ENCODE peak calls at places on chromosomes 3 and 15, in seven cellular contexts. F, R, G, Z, W, E and U are unnamed samples.

GRCh38 chr3:119570229-119570628 is 9.1 kb upstream of the ADPRH start:
- DNase-seq in W (no peak), Z (no peak), R (no peak), E (no peak), G (no peak), F (no peak), U (no peak)

GRCh38 chr15:57216288-57216687 is 160.0 kb upstream of the CGNL1 start:
- DNase-seq in E (no peak), Z (no peak), F (peak), R (no peak), G (peak), W (no peak), U (no peak)

GRCh38 chr15:82128401-82129143 is 82.8 kb upstream of the MEX3B start:
- DNase-seq in E (no peak), Z (no peak), R (no peak), W (no peak), G (no peak), F (no peak), U (no peak)

GRCh38 chr15:60591491-60592385 is 112.8 kb upstream of the ICE2 start:
- DNase-seq in R (peak), G (no peak), E (peak), W (peak), F (no peak), Z (peak), U (peak)

GRCh38 chr3:124386006-124386405 is 344.2 kb upstream of the UMPS start:
- DNase-seq in F (no peak), W (no peak), G (no peak), E (no peak), Z (no peak), R (no peak), U (no peak)

GRCh38 chr3:160564949-160565441 is 376 bp downstream of the KPNA4 start:
- DNase-seq in R (no peak), F (peak), G (peak), W (no peak), Z (peak), E (peak), U (peak)

GRCh38 chr3:66803706-66804496 is 194.2 kb upstream of the KBTBD8 start:
- DNase-seq in W (no peak), R (no peak), E (no peak), G (no peak), F (no peak), Z (no peak), U (no peak)

GRCh38 chr15:63601026-63601726 is 4.0 kb downstream of the FBXL22 start:
- DNase-seq in R (peak), Z (peak), G (peak), W (peak), E (no peak), F (no peak), U (peak)

GRCh38 chr3:43729707-43730399 is 39.1 kb downstream of the ABHD5 start:
- DNase-seq in Z (no peak), W (no peak), R (no peak), G (peak), F (no peak), E (no peak), U (no peak)

GRCh38 chr15:78398076-78398825 is 39.8 kb upstream of the IREB2 start:
- DNase-seq in Z (no peak), F (no peak), G (no peak), R (no peak), E (no peak), W (no peak), U (no peak)

GRCh38 chr3:44208086-44208485 is 33.6 kb upstream of the TOPAZ1 start:
- DNase-seq in Z (no peak), E (no peak), F (no peak), R (no peak), G (no peak), W (no peak), U (no peak)

GRCh38 chr15:82393671-82394070 is 35.9 kb upstream of the GOLGA6L9 start:
- DNase-seq in W (no peak), R (no peak), F (peak), G (no peak), Z (no peak), E (no peak), U (no peak)

GRCh38 chr3:13532661-13533060 is 16.3 kb upstream of the FBLN2 start:
- DNase-seq in Z (no peak), F (no peak), W (peak), R (no peak), G (no peak), E (no peak), U (no peak)

GRCh38 chr3:10194328-10195071 is 29.8 kb downstream of the IRAK2 start:
- DNase-seq in Z (peak), F (no peak), R (peak), W (no peak), E (peak), G (peak), U (no peak)

GRCh38 chr3:134326760-134327593 is 47.3 kb downstream of the AMOTL2 start:
- DNase-seq in G (peak), W (peak), R (no peak), E (peak), F (peak), Z (peak), U (no peak)

GRCh38 chr15:92808611-92809063 is 91.5 kb upstream of the CHD2 start:
- DNase-seq in R (no peak), W (peak), E (peak), F (peak), G (peak), Z (peak), U (no peak)

GRCh38 chr3:8458235-8458634 is 43.4 kb upstream of the LMCD1 start:
- DNase-seq in F (peak), W (no peak), R (no peak), G (no peak), Z (no peak), E (no peak), U (no peak)

GRCh38 chr3:43902415-43902814 is 211.7 kb downstream of the ABHD5 start:
- DNase-seq in R (no peak), E (no peak), Z (no peak), F (peak), G (no peak), W (no peak), U (no peak)

GRCh38 chr3:52270252-52270754 is 8.1 kb downstream of the WDR82 start:
- DNase-seq in W (no peak), Z (no peak), G (no peak), F (no peak), E (no peak), R (no peak), U (no peak)

GRCh38 chr3:189572249-189572648 is 58.9 kb upstream of the TP63 start:
- DNase-seq in W (no peak), Z (no peak), G (peak), F (peak), R (no peak), E (no peak), U (no peak)

GRCh38 chr3:156050918-156051317 is 69.5 kb upstream of the KCNAB1 start:
- DNase-seq in R (no peak), F (peak), Z (no peak), G (no peak), E (no peak), W (no peak), U (no peak)

GRCh38 chr3:17013050-17013449 is 128.3 kb downstream of the PLCL2 start:
- DNase-seq in Z (no peak), F (no peak), G (no peak), E (no peak), R (no peak), W (no peak), U (no peak)